ENCODE peak calls at places on chromosomes 3 and 15, in four cellular contexts. E is heart right ventricle, H is astrocyte of the spinal cord, U is endothelial cell. L is an unnamed sample.

GRCh38 chr3:47367631-47368030 is 13.2 kb upstream of the PTPN23 start:
- DNase-seq in E (no peak), U (no peak), H (no peak), L (no peak)

GRCh38 chr3:159824341-159824740 is 164.3 kb upstream of the IL12A start:
- DNase-seq in H (peak), U (no peak), E (no peak), L (no peak)

GRCh38 chr3:112786002-112786590 is 60.6 kb downstream of the CD200R1L start:
- DNase-seq in E (no peak), U (no peak), H (peak), L (no peak)

GRCh38 chr3:96833301-96833700 is 18.9 kb downstream of the EPHA6 start:
- DNase-seq in H (no peak), E (no peak), U (no peak), L (no peak)

GRCh38 chr3:150779402-150779858 is 16.5 kb upstream of the SIAH2 start:
- DNase-seq in E (no peak), U (peak), H (no peak), L (no peak)

GRCh38 chr15:76945494-76945893 is 13.9 kb downstream of the RCN2 start:
- DNase-seq in U (no peak), E (no peak), H (no peak), L (no peak)

GRCh38 chr3:105868450-105868744 is 415 bp downstream of the CBLB start:
- DNase-seq in E (peak), H (peak), U (peak), L (peak)

GRCh38 chr3:52062499-52062898 is 6.1 kb upstream of the DUSP7 start:
- DNase-seq in E (no peak), H (peak), U (no peak), L (no peak)

GRCh38 chr3:194481103-194481502 is 5.7 kb downstream of the ATP13A3 start:
- DNase-seq in H (peak), U (no peak), E (no peak), L (no peak)

GRCh38 chr15:57731543-57732103 is 25.1 kb downstream of the POLR2M start:
- DNase-seq in H (no peak), U (no peak), E (no peak), L (no peak)

GRCh38 chr3:185052631-185053030 is 100.2 kb downstream of the C3orf70 start:
- DNase-seq in E (no peak), H (no peak), U (no peak), L (no peak)

GRCh38 chr15:79844221-79844620 is 52.6 kb downstream of the MTHFS start:
- DNase-seq in U (no peak), E (no peak), H (no peak), L (no peak)

GRCh38 chr3:177800565-177800964 is 603.3 kb upstream of the TBL1XR1 start:
- DNase-seq in U (no peak), H (no peak), E (no peak), L (no peak)

GRCh38 chr15:89383635-89384604 is 49.3 kb upstream of the POLG start:
- DNase-seq in E (peak), U (no peak), H (no peak), L (no peak)

GRCh38 chr15:80550910-80551265 is 144.2 kb upstream of the ABHD17C start:
- DNase-seq in H (no peak), E (no peak), U (no peak), L (no peak)

GRCh38 chr3:182142928-182143327 is 431.2 kb downstream of the SOX2 start:
- DNase-seq in E (no peak), U (no peak), H (no peak), L (no peak)

GRCh38 chr3:52393959-52394670 is 50.8 kb downstream of the SEMA3G start:
- DNase-seq in H (no peak), E (no peak), U (no peak), L (no peak)

GRCh38 chr15:98421419-98422085 is 226.8 kb upstream of the IGF1R start:
- DNase-seq in H (peak), U (peak), E (peak), L (peak)

GRCh38 chr15:91572110-91572509 is 281.4 kb upstream of the SLCO3A1 start:
- DNase-seq in H (peak), E (peak), U (no peak), L (no peak)

GRCh38 chr3:170049146-170050000 is 11.6 kb downstream of the GPR160 start:
- DNase-seq in E (peak), H (no peak), U (no peak), L (no peak)

GRCh38 chr15:98799461-98799971 is 151.2 kb downstream of the IGF1R start:
- DNase-seq in U (peak), E (no peak), H (peak), L (no peak)

GRCh38 chr3:127412578-127413317 is 124.9 kb upstream of the PRR20G start:
- DNase-seq in E (peak), H (no peak), U (no peak), L (no peak)

GRCh38 chr3:181276358-181276896 is 286.9 kb upstream of the DNAJC19 start:
- DNase-seq in E (no peak), U (no peak), H (no peak), L (no peak)

GRCh38 chr3:192831111-192831644 is 86.5 kb downstream of the MB21D2 start:
- DNase-seq in E (no peak), U (no peak), H (peak), L (no peak)

GRCh38 chr3:71593106-71593505 is 9.6 kb upstream of the FOXP1 start:
- DNase-seq in U (no peak), E (no peak), H (no peak), L (no peak)

DNA sequence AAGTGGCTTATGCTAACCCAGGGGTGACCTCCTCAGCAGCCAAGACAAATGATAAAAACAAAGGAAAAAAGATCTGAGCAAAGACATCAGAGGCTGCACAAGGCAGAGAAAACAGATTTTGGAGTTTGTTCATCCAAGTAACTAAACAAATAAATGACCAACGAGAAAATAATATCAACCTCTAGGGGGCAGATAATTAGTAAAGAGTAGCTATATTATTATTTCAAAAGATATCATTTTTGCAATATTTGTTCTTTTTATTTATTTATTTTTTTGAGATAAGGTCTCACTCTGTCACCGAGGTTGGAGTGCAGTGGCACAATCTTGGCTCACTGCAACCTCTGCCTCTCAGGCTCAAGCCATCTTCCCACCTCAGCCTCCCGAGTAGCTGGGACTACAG is 101.8 kb downstream of the PCCB start:
- DNase-seq in E (no peak), U (no peak), H (no peak), L (no peak)
- TF ChIP-seq CTCF in E (no peak), U (peak), H (no peak), L (peak)

DNA sequence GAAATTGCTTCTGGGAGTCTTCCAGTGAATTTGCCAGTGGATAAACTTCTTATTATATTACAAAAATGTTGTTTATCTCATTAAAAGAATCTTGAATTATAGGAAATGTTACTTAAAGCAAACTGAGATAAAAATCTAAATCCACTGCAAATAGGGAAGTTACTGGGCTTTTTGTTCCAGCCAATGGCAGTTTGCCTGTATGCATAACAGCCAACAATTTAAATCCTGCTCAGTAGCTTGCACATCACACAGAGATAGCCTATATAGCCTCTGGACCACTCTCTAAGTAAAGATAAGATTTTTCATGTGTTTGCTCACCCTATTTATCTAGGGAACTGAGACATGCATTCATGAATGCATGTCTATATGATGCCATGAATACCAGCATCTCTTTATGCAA is 92.0 kb upstream of the GPR149 start:
- DNase-seq in H (no peak), U (no peak), E (no peak), L (no peak)
- TF ChIP-seq CTCF in H (no peak), U (no peak), E (no peak), L (no peak)

GRCh38 chr3:55013145-55013544 is 85.3 kb upstream of the LRTM1 start:
- DNase-seq in U (no peak), E (no peak), H (peak), L (no peak)
- TF ChIP-seq CTCF in U (no peak), E (no peak), H (peak), L (no peak)

GRCh38 chr3:48770187-48770502 is 53.1 kb upstream of the IP6K2 start:
- DNase-seq in H (no peak), U (no peak), E (no peak), L (no peak)

DNA sequence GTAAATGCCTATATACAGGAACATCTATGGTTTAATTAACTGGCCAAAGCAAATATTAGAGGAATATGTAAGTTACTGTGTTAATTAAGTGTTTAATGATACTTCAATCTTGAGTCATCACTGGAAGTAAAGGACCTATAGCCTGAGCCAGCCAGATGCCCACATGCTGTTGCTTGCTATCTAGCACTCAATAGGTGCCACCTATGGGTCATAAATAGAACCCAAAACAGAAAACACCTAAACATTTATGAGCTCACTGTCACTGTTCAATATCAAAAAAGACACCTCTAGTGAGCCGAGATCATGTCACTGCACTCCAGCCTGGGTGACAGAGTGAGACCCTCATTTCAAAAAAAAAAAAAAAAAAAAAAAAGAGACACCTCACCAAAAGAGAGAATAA is 48.4 kb upstream of the IP6K2 start:
- DNase-seq in U (no peak), E (no peak), H (no peak), L (no peak)
- TF ChIP-seq CTCF in U (no peak), E (no peak), H (peak), L (no peak)

GRCh38 chr3:172289583-172289982 is 158.7 kb downstream of the GHSR start:
- DNase-seq in U (peak), E (peak), H (no peak), L (no peak)
- TF ChIP-seq CTCF in U (no peak), E (peak), H (peak), L (no peak)

L was measured in activated CD8-positive, alpha-beta T cell treated with anti-CD3 and anti-CD28 coated beads for 36 hours.